ENCODE peak calls at places on chromosomes 13 and 19, in five cellular contexts. One of them, this sample, is unnamed. For H3K4me1, the result is how much of the 10 kb centered on the place peaks cover.

GRCh38 chr19:10836478-10837325 is 690 bp upstream of the TMED1 start:
- DNase-seq in hepatocyte: peak
- DNase-seq in tibial artery: peak
- DNase-seq in CD8-positive, alpha-beta memory T cell: no peak
- DNase-seq in aorta: peak
- DNase-seq in this sample: peak

GRCh38 chr19:24140099-24140498 is 53.1 kb downstream of the ZNF254 start:
- DNase-seq in hepatocyte: peak
- DNase-seq in tibial artery: no peak
- DNase-seq in CD8-positive, alpha-beta memory T cell: no peak
- DNase-seq in aorta: no peak
- DNase-seq in this sample: no peak

GRCh38 chr19:15038304-15038703 is 11.0 kb upstream of the CASP14 start:
- DNase-seq in hepatocyte: no peak
- DNase-seq in tibial artery: no peak
- DNase-seq in CD8-positive, alpha-beta memory T cell: no peak
- DNase-seq in aorta: no peak
- DNase-seq in this sample: no peak

GRCh38 chr19:18290250-18291018 is 9.0 kb upstream of the JUND start:
- DNase-seq in hepatocyte: no peak
- DNase-seq in tibial artery: peak
- DNase-seq in CD8-positive, alpha-beta memory T cell: peak
- DNase-seq in aorta: peak
- DNase-seq in this sample: peak

GRCh38 chr13:105914637-105915036 is 620.8 kb downstream of the EFNB2 start:
- DNase-seq in hepatocyte: no peak
- DNase-seq in tibial artery: no peak
- DNase-seq in CD8-positive, alpha-beta memory T cell: no peak
- DNase-seq in aorta: no peak
- DNase-seq in this sample: no peak

GRCh38 chr13:35953537-35954206 is 177.5 kb downstream of the DCLK1 start:
- DNase-seq in hepatocyte: peak
- DNase-seq in tibial artery: peak
- DNase-seq in CD8-positive, alpha-beta memory T cell: no peak
- DNase-seq in aorta: peak
- DNase-seq in this sample: peak

GRCh38 chr13:26280295-26280694 is 26.4 kb downstream of the CDK8 start:
- DNase-seq in hepatocyte: no peak
- DNase-seq in tibial artery: no peak
- DNase-seq in CD8-positive, alpha-beta memory T cell: no peak
- DNase-seq in aorta: no peak
- DNase-seq in this sample: no peak

GRCh38 chr19:46903458-46903857 is 42.7 kb downstream of the ARHGAP35 start:
- DNase-seq in hepatocyte: no peak
- DNase-seq in tibial artery: no peak
- DNase-seq in CD8-positive, alpha-beta memory T cell: no peak
- DNase-seq in aorta: no peak
- DNase-seq in this sample: no peak

GRCh38 chr19:13055213-13056051 is 47.2 kb downstream of the LYL1 start:
- DNase-seq in hepatocyte: peak
- DNase-seq in tibial artery: peak
- DNase-seq in CD8-positive, alpha-beta memory T cell: no peak
- DNase-seq in aorta: peak
- DNase-seq in this sample: peak

GRCh38 chr13:104385409-104385808 is 1319.2 kb upstream of the SLC10A2 start:
- DNase-seq in hepatocyte: no peak
- DNase-seq in tibial artery: no peak
- DNase-seq in CD8-positive, alpha-beta memory T cell: no peak
- DNase-seq in aorta: no peak
- DNase-seq in this sample: no peak

GRCh38 chr19:15672580-15673175 is at the start of gene CYP4F12:
- DNase-seq in hepatocyte: peak
- DNase-seq in tibial artery: peak
- DNase-seq in CD8-positive, alpha-beta memory T cell: peak
- DNase-seq in aorta: peak
- DNase-seq in this sample: peak

GRCh38 chr13:45861352-45861751 is 9.8 kb upstream of the SIAH3 start:
- DNase-seq in hepatocyte: no peak
- DNase-seq in tibial artery: no peak
- DNase-seq in CD8-positive, alpha-beta memory T cell: no peak
- DNase-seq in aorta: no peak
- DNase-seq in this sample: no peak

GRCh38 chr19:36745870-36746269 is 26.7 kb downstream of the ZNF850 start:
- DNase-seq in hepatocyte: no peak
- DNase-seq in tibial artery: no peak
- DNase-seq in CD8-positive, alpha-beta memory T cell: no peak
- DNase-seq in aorta: no peak
- DNase-seq in this sample: no peak

GRCh38 chr13:46181799-46182490 is at the start of gene LCP1:
- DNase-seq in hepatocyte: peak
- DNase-seq in tibial artery: no peak
- DNase-seq in CD8-positive, alpha-beta memory T cell: peak
- DNase-seq in aorta: no peak
- DNase-seq in this sample: peak

GRCh38 chr19:4109626-4109945 is 14.3 kb downstream of the MAP2K2 start:
- DNase-seq in hepatocyte: no peak
- DNase-seq in tibial artery: no peak
- DNase-seq in CD8-positive, alpha-beta memory T cell: no peak
- DNase-seq in aorta: no peak
- DNase-seq in this sample: peak

GRCh38 chr13:62357887-62358645 is 942.4 kb upstream of the PCDH20 start:
- DNase-seq in hepatocyte: peak
- DNase-seq in tibial artery: no peak
- DNase-seq in CD8-positive, alpha-beta memory T cell: no peak
- DNase-seq in aorta: no peak
- DNase-seq in this sample: no peak

GRCh38 chr13:73722120-73722519 is 412.1 kb downstream of the KLF12 start:
- DNase-seq in hepatocyte: peak
- DNase-seq in tibial artery: no peak
- DNase-seq in CD8-positive, alpha-beta memory T cell: no peak
- DNase-seq in aorta: no peak
- DNase-seq in this sample: no peak

GRCh38 chr19:6058411-6059201 is 51.7 kb downstream of the RFX2 start:
- DNase-seq in hepatocyte: no peak
- DNase-seq in tibial artery: peak
- DNase-seq in CD8-positive, alpha-beta memory T cell: no peak
- DNase-seq in aorta: no peak
- DNase-seq in this sample: no peak

GRCh38 chr13:109794095-109794494 is 7.7 kb upstream of the IRS2 start:
- DNase-seq in hepatocyte: no peak
- DNase-seq in tibial artery: no peak
- DNase-seq in CD8-positive, alpha-beta memory T cell: no peak
- DNase-seq in aorta: no peak
- DNase-seq in this sample: no peak

GRCh38 chr19:39156891-39157230 is 31.3 kb downstream of the PAK4 start:
- DNase-seq in hepatocyte: no peak
- DNase-seq in tibial artery: no peak
- DNase-seq in CD8-positive, alpha-beta memory T cell: no peak
- DNase-seq in aorta: no peak
- DNase-seq in this sample: no peak

GRCh38 chr13:76053181-76053580 is 417.1 kb downstream of the LMO7 start:
- DNase-seq in hepatocyte: no peak
- DNase-seq in tibial artery: no peak
- DNase-seq in CD8-positive, alpha-beta memory T cell: no peak
- DNase-seq in aorta: no peak
- DNase-seq in this sample: no peak

GRCh38 chr19:35845215-35846037 is 6.9 kb downstream of the NPHS1 start:
- DNase-seq in hepatocyte: peak
- DNase-seq in tibial artery: no peak
- DNase-seq in CD8-positive, alpha-beta memory T cell: no peak
- DNase-seq in aorta: no peak
- DNase-seq in this sample: no peak

GRCh38 chr19:18097217-18097992 is at the start of gene MAST3:
- DNase-seq in hepatocyte: peak
- DNase-seq in tibial artery: peak
- DNase-seq in CD8-positive, alpha-beta memory T cell: peak
- DNase-seq in aorta: peak
- DNase-seq in this sample: peak

GRCh38 chr19:45253396-45254027 is 2.4 kb downstream of the MARK4 start:
- DNase-seq in hepatocyte: no peak
- DNase-seq in tibial artery: no peak
- DNase-seq in CD8-positive, alpha-beta memory T cell: no peak
- DNase-seq in aorta: no peak
- DNase-seq in this sample: no peak

GRCh38 chr13:110559986-110560385 is 1.5 kb downstream of the RAB20 start:
- DNase-seq in hepatocyte: no peak
- DNase-seq in tibial artery: no peak
- DNase-seq in CD8-positive, alpha-beta memory T cell: no peak
- DNase-seq in aorta: no peak
- DNase-seq in this sample: no peak

GRCh38 chr13:24922390-24923304 is 158.7 kb downstream of the RNF17 start:
- DNase-seq in hepatocyte: peak
- DNase-seq in tibial artery: peak
- DNase-seq in CD8-positive, alpha-beta memory T cell: peak
- DNase-seq in aorta: peak
- DNase-seq in this sample: peak

GRCh38 chr13:24923305-24923640 is 159.3 kb downstream of the RNF17 start:
- DNase-seq in hepatocyte: peak
- DNase-seq in tibial artery: no peak
- DNase-seq in CD8-positive, alpha-beta memory T cell: peak
- DNase-seq in aorta: no peak
- DNase-seq in this sample: no peak

GRCh38 chr13:24921881-24922280 is 157.9 kb downstream of the RNF17 start:
- DNase-seq in hepatocyte: no peak
- DNase-seq in tibial artery: no peak
- DNase-seq in CD8-positive, alpha-beta memory T cell: no peak
- DNase-seq in aorta: no peak
- DNase-seq in this sample: no peak

GRCh38 chr13:24916464-24916863 is 152.5 kb downstream of the RNF17 start:
- DNase-seq in hepatocyte: no peak
- DNase-seq in tibial artery: no peak
- DNase-seq in CD8-positive, alpha-beta memory T cell: no peak
- DNase-seq in aorta: no peak
- DNase-seq in this sample: no peak

GRCh38 chr13:24921003-24921402 is 157.0 kb downstream of the RNF17 start:
- DNase-seq in hepatocyte: no peak
- DNase-seq in tibial artery: no peak
- DNase-seq in CD8-positive, alpha-beta memory T cell: no peak
- DNase-seq in aorta: no peak
- DNase-seq in this sample: no peak
- H3K4me3 ChIP-seq in hepatocyte: no peak
- H3K4me3 ChIP-seq in tibial artery: no peak
- H3K4me3 ChIP-seq in CD8-positive, alpha-beta memory T cell: no peak
- H3K4me3 ChIP-seq in aorta: no peak
- H3K4me3 ChIP-seq in this sample: no peak

DNA sequence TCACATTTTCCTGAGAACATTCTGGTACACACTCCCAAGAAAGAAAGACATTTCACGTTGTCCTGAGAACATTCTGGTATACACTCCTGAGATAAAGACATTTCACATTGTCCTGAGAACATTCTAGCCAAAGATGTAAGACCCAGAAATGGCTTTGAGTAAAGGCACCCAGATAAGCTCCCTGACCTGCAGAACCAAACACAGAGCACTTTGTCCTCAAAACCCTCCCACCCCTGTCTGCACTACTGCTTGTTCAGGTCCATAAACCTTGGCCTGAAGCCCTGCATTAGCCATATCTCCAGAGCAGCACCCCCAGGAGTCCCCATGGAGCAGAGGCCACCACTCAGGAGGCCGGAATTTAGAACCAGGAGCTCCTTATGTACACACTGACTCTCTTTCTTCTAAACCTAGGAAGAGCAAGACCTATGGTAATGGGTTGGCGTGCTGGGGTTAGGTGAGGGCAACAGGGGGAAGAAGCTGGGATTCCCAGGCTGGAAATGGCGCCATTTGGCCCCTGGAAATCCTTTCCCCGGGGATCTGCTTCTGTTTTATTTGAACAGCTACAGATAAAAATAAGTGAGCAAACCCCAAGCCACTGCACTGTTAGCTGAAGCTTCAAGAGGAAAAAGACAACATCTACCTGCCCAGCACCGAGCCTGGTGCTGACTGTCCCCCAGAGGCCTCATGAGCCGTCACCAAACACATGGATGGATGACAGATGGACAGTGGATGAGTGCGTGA is 13.7 kb downstream of the GAS6 start:
- DNase-seq in hepatocyte: no peak
- DNase-seq in tibial artery: no peak
- DNase-seq in CD8-positive, alpha-beta memory T cell: no peak
- DNase-seq in aorta: no peak
- DNase-seq in this sample: no peak
- H3K4me1 ChIP-seq in hepatocyte: under half
- H3K4me1 ChIP-seq in tibial artery: under half
- H3K4me1 ChIP-seq in CD8-positive, alpha-beta memory T cell: under half
- H3K4me1 ChIP-seq in aorta: under half
- H3K4me1 ChIP-seq in this sample: under half

GRCh38 chr13:98541211-98541610 is 35.7 kb downstream of the STK24 start:
- DNase-seq in hepatocyte: no peak
- DNase-seq in tibial artery: peak
- DNase-seq in CD8-positive, alpha-beta memory T cell: no peak
- DNase-seq in aorta: no peak
- DNase-seq in this sample: no peak

GRCh38 chr13:98542568-98543379 is 34.1 kb downstream of the STK24 start:
- DNase-seq in hepatocyte: no peak
- DNase-seq in tibial artery: peak
- DNase-seq in CD8-positive, alpha-beta memory T cell: peak
- DNase-seq in aorta: no peak
- DNase-seq in this sample: no peak

GRCh38 chr13:98544105-98544710 is 32.7 kb downstream of the STK24 start:
- DNase-seq in hepatocyte: no peak
- DNase-seq in tibial artery: no peak
- DNase-seq in CD8-positive, alpha-beta memory T cell: no peak
- DNase-seq in aorta: no peak
- DNase-seq in this sample: no peak

GRCh38 chr13:98541701-98542203 is 35.2 kb downstream of the STK24 start:
- DNase-seq in hepatocyte: no peak
- DNase-seq in tibial artery: no peak
- DNase-seq in CD8-positive, alpha-beta memory T cell: no peak
- DNase-seq in aorta: no peak
- DNase-seq in this sample: no peak

GRCh38 chr13:98543380-98544104 is 33.4 kb downstream of the STK24 start:
- DNase-seq in hepatocyte: no peak
- DNase-seq in tibial artery: no peak
- DNase-seq in CD8-positive, alpha-beta memory T cell: no peak
- DNase-seq in aorta: no peak
- DNase-seq in this sample: no peak
- H3K27ac ChIP-seq in hepatocyte: no peak
- H3K27ac ChIP-seq in tibial artery: no peak
- H3K27ac ChIP-seq in CD8-positive, alpha-beta memory T cell: no peak
- H3K27ac ChIP-seq in aorta: no peak
- H3K27ac ChIP-seq in this sample: peak

DNA sequence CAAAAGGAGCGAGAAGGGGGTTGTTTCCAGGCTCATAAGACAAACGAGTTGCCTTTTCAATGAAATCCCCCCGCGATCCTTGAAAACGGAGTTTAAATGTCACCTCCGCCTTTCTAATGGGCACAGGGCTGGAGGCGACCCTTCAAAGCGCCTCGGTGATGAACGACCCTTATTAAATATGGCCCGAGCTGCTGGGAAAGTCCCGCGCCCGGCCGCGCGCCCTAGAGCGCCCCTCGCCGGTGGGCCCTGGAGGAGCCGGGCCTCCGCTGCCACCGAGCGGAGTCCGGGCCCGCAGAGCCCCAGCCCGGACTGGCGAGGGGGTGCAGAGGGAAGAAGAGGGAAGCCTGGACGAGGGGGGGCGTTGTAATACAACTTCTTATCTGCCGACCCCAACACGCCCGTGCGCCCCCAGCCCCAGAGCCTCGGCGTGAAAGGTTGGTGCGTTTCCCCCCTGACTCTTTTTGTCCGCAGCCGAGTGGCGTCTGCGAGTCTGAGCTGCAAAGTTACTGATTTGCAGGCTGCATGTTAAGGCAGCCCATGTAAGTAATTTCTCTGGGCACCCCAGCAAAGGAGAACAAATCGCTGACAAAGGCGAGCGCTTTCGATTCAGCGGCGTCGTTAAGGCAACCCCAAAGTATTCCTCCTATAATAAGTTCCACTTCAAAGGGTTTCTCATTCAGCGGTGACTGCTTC is 11.9 kb downstream of the ZIC5 start:
- DNase-seq in hepatocyte: no peak
- DNase-seq in tibial artery: no peak
- DNase-seq in CD8-positive, alpha-beta memory T cell: no peak
- DNase-seq in aorta: no peak
- DNase-seq in this sample: no peak
- H3K4me3 ChIP-seq in hepatocyte: no peak
- H3K4me3 ChIP-seq in tibial artery: no peak
- H3K4me3 ChIP-seq in CD8-positive, alpha-beta memory T cell: peak
- H3K4me3 ChIP-seq in aorta: no peak
- H3K4me3 ChIP-seq in this sample: peak